ENCODE peak calls at places on chromosomes 11 and 22, in nine cellular contexts. One of them, this sample, is unnamed.

GRCh38 chr11:1281974-1282365 is 27.5 kb downstream of the TOLLIP start:
- DNase-seq in CD4-positive, alpha-beta memory T cell: no peak
- DNase-seq in H9: no peak
- DNase-seq in GM23248: peak; percentile 47
- DNase-seq in SK-N-MC: peak; percentile 86
- DNase-seq in aorta: no peak
- DNase-seq in OCI-LY7: no peak
- DNase-seq in WERI-Rb-1: no peak
- DNase-seq in adrenal gland: no peak
- DNase-seq in this sample: no peak

GRCh38 chr22:18044548-18045271 is 20.3 kb upstream of the MICAL3 start:
- DNase-seq in OCI-LY7: no peak
- DNase-seq in H9: no peak
- DNase-seq in WERI-Rb-1: no peak
- DNase-seq in CD4-positive, alpha-beta memory T cell: no peak
- DNase-seq in adrenal gland: peak; percentile 93
- DNase-seq in SK-N-MC: no peak
- DNase-seq in GM23248: no peak
- DNase-seq in aorta: no peak
- DNase-seq in this sample: peak; percentile 85

GRCh38 chr22:24129980-24130379 is 51.3 kb upstream of the SUSD2 start:
- DNase-seq in adrenal gland: no peak
- DNase-seq in SK-N-MC: no peak
- DNase-seq in WERI-Rb-1: no peak
- DNase-seq in H9: no peak
- DNase-seq in GM23248: no peak
- DNase-seq in aorta: no peak
- DNase-seq in OCI-LY7: no peak
- DNase-seq in CD4-positive, alpha-beta memory T cell: no peak
- DNase-seq in this sample: no peak

GRCh38 chr11:20158597-20159257 is 1.5 kb downstream of the DBX1 start:
- DNase-seq in CD4-positive, alpha-beta memory T cell: peak; percentile 5
- DNase-seq in OCI-LY7: no peak
- DNase-seq in H9: peak; percentile 84
- DNase-seq in WERI-Rb-1: no peak
- DNase-seq in SK-N-MC: no peak
- DNase-seq in aorta: peak; percentile 69
- DNase-seq in GM23248: peak; percentile 77
- DNase-seq in adrenal gland: peak; percentile 64
- DNase-seq in this sample: peak; percentile 68

GRCh38 chr11:36333897-36334296 is 37.8 kb downstream of the PRR5L start:
- DNase-seq in OCI-LY7: peak; percentile 61
- DNase-seq in adrenal gland: no peak
- DNase-seq in SK-N-MC: no peak
- DNase-seq in aorta: no peak
- DNase-seq in H9: peak; percentile 73
- DNase-seq in GM23248: peak; percentile 76
- DNase-seq in WERI-Rb-1: no peak
- DNase-seq in CD4-positive, alpha-beta memory T cell: no peak
- DNase-seq in this sample: no peak

GRCh38 chr11:2931771-2932738 is 2.8 kb upstream of the PHLDA2 start:
- DNase-seq in H9: no peak
- DNase-seq in SK-N-MC: no peak
- DNase-seq in GM23248: no peak
- DNase-seq in adrenal gland: no peak
- DNase-seq in WERI-Rb-1: no peak
- DNase-seq in CD4-positive, alpha-beta memory T cell: no peak
- DNase-seq in OCI-LY7: no peak
- DNase-seq in aorta: peak; percentile 53
- DNase-seq in this sample: peak; percentile 10

GRCh38 chr22:41603873-41604332 is 14.3 kb upstream of the PMM1 start:
- DNase-seq in WERI-Rb-1: no peak
- DNase-seq in OCI-LY7: no peak
- DNase-seq in aorta: no peak
- DNase-seq in adrenal gland: no peak
- DNase-seq in GM23248: no peak
- DNase-seq in CD4-positive, alpha-beta memory T cell: peak; percentile 81
- DNase-seq in H9: no peak
- DNase-seq in SK-N-MC: no peak
- DNase-seq in this sample: no peak

GRCh38 chr11:70504246-70505020 is 106.1 kb downstream of the CTTN start:
- DNase-seq in WERI-Rb-1: peak; percentile 8
- DNase-seq in aorta: peak; percentile 19
- DNase-seq in H9: no peak
- DNase-seq in OCI-LY7: no peak
- DNase-seq in CD4-positive, alpha-beta memory T cell: no peak
- DNase-seq in GM23248: no peak
- DNase-seq in adrenal gland: no peak
- DNase-seq in SK-N-MC: no peak
- DNase-seq in this sample: no peak

GRCh38 chr22:38417252-38418060 is 37.5 kb downstream of the KCNJ4 start:
- DNase-seq in WERI-Rb-1: no peak
- DNase-seq in OCI-LY7: no peak
- DNase-seq in adrenal gland: no peak
- DNase-seq in SK-N-MC: no peak
- DNase-seq in CD4-positive, alpha-beta memory T cell: no peak
- DNase-seq in GM23248: no peak
- DNase-seq in aorta: no peak
- DNase-seq in H9: no peak
- DNase-seq in this sample: peak; percentile 7

GRCh38 chr11:72901374-72901773 is 87.2 kb downstream of the ATG16L2 start:
- DNase-seq in adrenal gland: no peak
- DNase-seq in WERI-Rb-1: no peak
- DNase-seq in SK-N-MC: no peak
- DNase-seq in GM23248: no peak
- DNase-seq in aorta: no peak
- DNase-seq in CD4-positive, alpha-beta memory T cell: no peak
- DNase-seq in H9: no peak
- DNase-seq in OCI-LY7: no peak
- DNase-seq in this sample: no peak
- H3K27ac ChIP-seq in adrenal gland: no peak overlapping the region
- H3K27ac ChIP-seq in WERI-Rb-1: no peak overlapping the region
- H3K27ac ChIP-seq in SK-N-MC: no peak overlapping the region
- H3K27ac ChIP-seq in GM23248: no peak overlapping the region
- H3K27ac ChIP-seq in aorta: no peak overlapping the region
- H3K27ac ChIP-seq in CD4-positive, alpha-beta memory T cell: no peak overlapping the region
- H3K27ac ChIP-seq in H9: no peak overlapping the region
- H3K27ac ChIP-seq in OCI-LY7: no peak overlapping the region
- H3K27ac ChIP-seq in this sample: no peak overlapping the region

GRCh38 chr11:89504270-89504669 is 13.1 kb upstream of the NOX4 start:
- DNase-seq in CD4-positive, alpha-beta memory T cell: no peak
- DNase-seq in GM23248: no peak
- DNase-seq in OCI-LY7: no peak
- DNase-seq in adrenal gland: no peak
- DNase-seq in WERI-Rb-1: no peak
- DNase-seq in SK-N-MC: no peak
- DNase-seq in H9: no peak
- DNase-seq in aorta: no peak
- DNase-seq in this sample: no peak

GRCh38 chr11:89503422-89503821 is 12.2 kb upstream of the NOX4 start:
- DNase-seq in OCI-LY7: no peak
- DNase-seq in GM23248: no peak
- DNase-seq in SK-N-MC: no peak
- DNase-seq in H9: no peak
- DNase-seq in adrenal gland: no peak
- DNase-seq in CD4-positive, alpha-beta memory T cell: no peak
- DNase-seq in WERI-Rb-1: no peak
- DNase-seq in aorta: no peak
- DNase-seq in this sample: no peak

DNA sequence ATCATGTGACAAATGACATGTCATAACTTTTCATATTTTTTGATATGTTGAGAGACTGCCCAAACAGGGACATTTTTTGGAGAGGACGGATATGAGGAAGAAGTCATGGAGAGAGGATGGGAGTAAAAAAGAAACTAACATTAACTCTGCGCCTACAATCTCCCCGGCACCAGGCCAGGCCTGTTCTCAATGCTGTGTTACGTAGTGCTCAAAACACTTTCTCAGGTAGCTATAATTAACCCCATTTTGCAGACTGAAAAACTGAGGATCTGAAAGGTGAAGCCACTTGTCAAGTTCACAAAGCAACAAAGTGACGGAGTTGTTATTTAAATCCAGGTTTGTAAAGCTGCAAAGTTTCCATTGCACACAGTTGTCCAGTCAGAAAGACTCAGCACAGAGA is 17.4 kb upstream of the NOX4 start:
- DNase-seq in CD4-positive, alpha-beta memory T cell: no peak
- DNase-seq in OCI-LY7: no peak
- DNase-seq in adrenal gland: no peak
- DNase-seq in GM23248: no peak
- DNase-seq in WERI-Rb-1: no peak
- DNase-seq in aorta: peak; percentile 48
- DNase-seq in H9: no peak
- DNase-seq in SK-N-MC: no peak
- DNase-seq in this sample: no peak
- H3K27ac ChIP-seq in CD4-positive, alpha-beta memory T cell: no peak overlapping the region
- H3K27ac ChIP-seq in OCI-LY7: no peak overlapping the region
- H3K27ac ChIP-seq in adrenal gland: no peak overlapping the region
- H3K27ac ChIP-seq in GM23248: no peak overlapping the region
- H3K27ac ChIP-seq in WERI-Rb-1: no peak overlapping the region
- H3K27ac ChIP-seq in aorta: peak overlapping the region; percentile 60
- H3K27ac ChIP-seq in H9: no peak overlapping the region
- H3K27ac ChIP-seq in SK-N-MC: no peak overlapping the region
- H3K27ac ChIP-seq in this sample: no peak overlapping the region

DNA sequence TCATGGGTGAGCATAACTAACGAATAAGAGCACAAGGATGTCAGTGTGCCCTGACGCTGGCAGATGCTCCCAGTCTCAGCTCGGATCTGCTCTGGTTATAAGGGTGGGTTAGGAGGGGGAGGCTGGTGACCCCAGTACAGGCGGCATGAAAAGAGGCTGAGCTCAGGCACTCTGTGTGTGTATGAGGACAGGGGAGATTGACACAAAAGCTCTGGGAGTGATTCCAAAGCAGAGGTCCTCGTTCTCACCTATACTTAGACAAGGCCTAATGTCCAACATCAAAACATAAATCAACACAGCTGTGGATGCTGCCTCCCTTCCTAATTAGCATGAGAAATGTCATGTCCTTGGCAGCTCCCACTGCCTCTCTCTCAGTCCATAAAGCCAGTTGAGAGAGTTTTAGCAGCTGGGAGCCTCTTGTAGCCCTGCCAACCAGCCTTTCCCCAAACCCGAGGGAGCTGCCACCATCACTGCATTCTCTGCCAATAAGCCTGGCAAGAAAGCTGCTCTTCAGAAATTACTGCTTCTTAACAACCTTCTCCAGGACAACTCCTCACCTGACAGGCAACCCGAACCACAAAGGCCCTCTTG is 59.8 kb downstream of the SC5D start:
- DNase-seq in aorta: no peak
- DNase-seq in CD4-positive, alpha-beta memory T cell: no peak
- DNase-seq in SK-N-MC: no peak
- DNase-seq in adrenal gland: no peak
- DNase-seq in H9: no peak
- DNase-seq in GM23248: no peak
- DNase-seq in OCI-LY7: no peak
- DNase-seq in WERI-Rb-1: no peak
- DNase-seq in this sample: no peak
- H3K27ac ChIP-seq in aorta: no peak overlapping the region
- H3K27ac ChIP-seq in CD4-positive, alpha-beta memory T cell: no peak overlapping the region
- H3K27ac ChIP-seq in SK-N-MC: no peak overlapping the region
- H3K27ac ChIP-seq in adrenal gland: no peak overlapping the region
- H3K27ac ChIP-seq in H9: no peak overlapping the region
- H3K27ac ChIP-seq in GM23248: no peak overlapping the region
- H3K27ac ChIP-seq in OCI-LY7: no peak overlapping the region
- H3K27ac ChIP-seq in WERI-Rb-1: no peak overlapping the region
- H3K27ac ChIP-seq in this sample: no peak overlapping the region

GRCh38 chr11:71927813-71928738 is at the start of gene XNDC1N:
- DNase-seq in H9: peak; percentile 80
- DNase-seq in WERI-Rb-1: peak; percentile 77
- DNase-seq in aorta: peak; percentile 68
- DNase-seq in OCI-LY7: peak; percentile 92
- DNase-seq in CD4-positive, alpha-beta memory T cell: peak; percentile 1
- DNase-seq in SK-N-MC: peak; percentile 69
- DNase-seq in GM23248: peak; percentile 95
- DNase-seq in adrenal gland: peak; percentile 90
- DNase-seq in this sample: peak; percentile 48

GRCh38 chr11:71930556-71931244 is 1.9 kb downstream of the RNF121 start:
- DNase-seq in adrenal gland: no peak
- DNase-seq in H9: no peak
- DNase-seq in SK-N-MC: no peak
- DNase-seq in GM23248: no peak
- DNase-seq in WERI-Rb-1: no peak
- DNase-seq in CD4-positive, alpha-beta memory T cell: no peak
- DNase-seq in OCI-LY7: no peak
- DNase-seq in aorta: no peak
- DNase-seq in this sample: no peak

GRCh38 chr11:71929491-71929890 is 645 bp downstream of the RNF121 start:
- DNase-seq in WERI-Rb-1: peak; percentile 30
- DNase-seq in GM23248: peak; percentile 4
- DNase-seq in adrenal gland: no peak
- DNase-seq in OCI-LY7: no peak
- DNase-seq in aorta: no peak
- DNase-seq in H9: no peak
- DNase-seq in SK-N-MC: no peak
- DNase-seq in CD4-positive, alpha-beta memory T cell: no peak
- DNase-seq in this sample: no peak

GRCh38 chr11:71931245-71931602 is 2.4 kb downstream of the RNF121 start:
- DNase-seq in aorta: no peak
- DNase-seq in CD4-positive, alpha-beta memory T cell: no peak
- DNase-seq in GM23248: peak; percentile 12
- DNase-seq in H9: no peak
- DNase-seq in WERI-Rb-1: no peak
- DNase-seq in OCI-LY7: no peak
- DNase-seq in SK-N-MC: no peak
- DNase-seq in adrenal gland: no peak
- DNase-seq in this sample: no peak

GRCh38 chr11:71928739-71929443 is at the start of gene RNF121:
- DNase-seq in adrenal gland: peak; percentile 99
- DNase-seq in WERI-Rb-1: peak; percentile 99
- DNase-seq in GM23248: peak; percentile 100
- DNase-seq in OCI-LY7: peak; percentile 97
- DNase-seq in CD4-positive, alpha-beta memory T cell: peak; percentile 96
- DNase-seq in H9: peak; percentile 98
- DNase-seq in SK-N-MC: peak; percentile 75
- DNase-seq in aorta: peak; percentile 99
- DNase-seq in this sample: peak; percentile 97
- H3K27ac ChIP-seq in adrenal gland: peak within 1 kb of the TSS; percentile 59
- H3K27ac ChIP-seq in WERI-Rb-1: peak within 1 kb of the TSS; percentile 100
- H3K27ac ChIP-seq in GM23248: peak within 1 kb of the TSS; percentile 75
- H3K27ac ChIP-seq in OCI-LY7: peak within 1 kb of the TSS; percentile 76
- H3K27ac ChIP-seq in CD4-positive, alpha-beta memory T cell: peak within 1 kb of the TSS; percentile 84
- H3K27ac ChIP-seq in H9: peak within 1 kb of the TSS; percentile 40
- H3K27ac ChIP-seq in SK-N-MC: peak within 1 kb of the TSS; percentile 94
- H3K27ac ChIP-seq in aorta: no peak within 1 kb of the TSS
- H3K27ac ChIP-seq in this sample: peak within 1 kb of the TSS; percentile 90

GRCh38 chr11:69161117-69161407 is 5.3 kb downstream of the SMIM38 start:
- DNase-seq in OCI-LY7: no peak
- DNase-seq in adrenal gland: no peak
- DNase-seq in GM23248: no peak
- DNase-seq in H9: no peak
- DNase-seq in WERI-Rb-1: no peak
- DNase-seq in SK-N-MC: no peak
- DNase-seq in aorta: no peak
- DNase-seq in CD4-positive, alpha-beta memory T cell: no peak
- DNase-seq in this sample: no peak
- H3K27ac ChIP-seq in OCI-LY7: no peak overlapping the region
- H3K27ac ChIP-seq in adrenal gland: no peak overlapping the region
- H3K27ac ChIP-seq in GM23248: no peak overlapping the region
- H3K27ac ChIP-seq in H9: no peak overlapping the region
- H3K27ac ChIP-seq in WERI-Rb-1: no peak overlapping the region
- H3K27ac ChIP-seq in SK-N-MC: no peak overlapping the region
- H3K27ac ChIP-seq in aorta: no peak overlapping the region
- H3K27ac ChIP-seq in CD4-positive, alpha-beta memory T cell: no peak overlapping the region
- H3K27ac ChIP-seq in this sample: no peak overlapping the region

GRCh38 chr11:67356867-67357561 is 3.7 kb upstream of the POLD4 start:
- DNase-seq in WERI-Rb-1: peak; percentile 78
- DNase-seq in aorta: peak; percentile 88
- DNase-seq in adrenal gland: peak; percentile 79
- DNase-seq in CD4-positive, alpha-beta memory T cell: peak; percentile 74
- DNase-seq in GM23248: peak; percentile 85
- DNase-seq in H9: peak; percentile 86
- DNase-seq in SK-N-MC: no peak
- DNase-seq in OCI-LY7: peak; percentile 89
- DNase-seq in this sample: peak; percentile 78
- H3K27ac ChIP-seq in WERI-Rb-1: peak overlapping the region; percentile 85
- H3K27ac ChIP-seq in aorta: no peak overlapping the region
- H3K27ac ChIP-seq in adrenal gland: peak overlapping the region; percentile 23
- H3K27ac ChIP-seq in CD4-positive, alpha-beta memory T cell: no peak overlapping the region
- H3K27ac ChIP-seq in GM23248: peak overlapping the region; percentile 97
- H3K27ac ChIP-seq in H9: no peak overlapping the region
- H3K27ac ChIP-seq in SK-N-MC: no peak overlapping the region
- H3K27ac ChIP-seq in OCI-LY7: peak overlapping the region; percentile 93
- H3K27ac ChIP-seq in this sample: peak overlapping the region; percentile 100